ENCODE peak calls at places on chromosomes 13 and 19, in six cellular contexts. Q is IMR-90, P is body of pancreas, L is H1, T is adrenal gland, M is HCT116. S is an unnamed sample.

GRCh38 chr13:97967948-97968347 is 14.5 kb downstream of the IPO5 start:
- DNase-seq in Q (no peak), P (no peak), L (no peak), T (no peak), M (no peak), S (no peak)

GRCh38 chr19:3687774-3688706 is 12.2 kb downstream of the PIP5K1C start:
- DNase-seq in Q (no peak), P (peak; percentile 62), L (no peak), T (no peak), M (no peak), S (no peak)

GRCh38 chr19:17357078-17357666 is 19.8 kb downstream of the GTPBP3 start:
- DNase-seq in Q (no peak), P (no peak), L (no peak), T (no peak), M (no peak), S (no peak)

GRCh38 chr13:27008733-27009132 is 162.9 kb downstream of the USP12 start:
- DNase-seq in Q (no peak), P (no peak), L (no peak), T (no peak), M (no peak), S (no peak)

GRCh38 chr13:40764587-40765403 is 6.2 kb downstream of the MRPS31 start:
- DNase-seq in Q (no peak), P (peak; percentile 69), L (no peak), T (no peak), M (no peak), S (no peak)

GRCh38 chr13:38767506-38768265 is 80.8 kb downstream of the FREM2 start:
- DNase-seq in Q (no peak), P (no peak), L (no peak), T (no peak), M (no peak), S (no peak)

GRCh38 chr13:110306960-110307696 is at the start of the genes COL4A1 and COL4A2:
- DNase-seq in Q (peak; percentile 77), P (peak; percentile 60), L (no peak), T (no peak), M (no peak), S (no peak)

GRCh38 chr13:36848228-36848982 is 29.4 kb downstream of the RFXAP start:
- DNase-seq in Q (peak; percentile 19), P (no peak), L (no peak), T (no peak), M (no peak), S (peak; percentile 35)

GRCh38 chr13:50757021-50757420 is 86.5 kb downstream of the DLEU7 start:
- DNase-seq in Q (no peak), P (no peak), L (no peak), T (no peak), M (no peak), S (no peak)

GRCh38 chr19:40398417-40399056 is 8.6 kb upstream of the HIPK4 start:
- DNase-seq in Q (no peak), P (peak; percentile 19), L (no peak), T (no peak), M (no peak), S (no peak)

GRCh38 chr19:49931293-49932040 is 2.2 kb upstream of the NUP62 start:
- DNase-seq in Q (no peak), P (no peak), L (no peak), T (no peak), M (no peak), S (no peak)

GRCh38 chr19:4445963-4446668 is 11.5 kb downstream of the UBXN6 start:
- DNase-seq in Q (no peak), P (no peak), L (no peak), T (peak; percentile 77), M (no peak), S (no peak)

GRCh38 chr19:42250666-42251531 is 4.0 kb downstream of the ERF start:
- DNase-seq in Q (peak; percentile 50), P (peak; percentile 36), L (no peak), T (no peak), M (no peak), S (no peak)

GRCh38 chr19:2719910-2720776 is 1.0 kb downstream of the DIRAS1 start:
- DNase-seq in Q (peak; percentile 40), P (peak; percentile 61), L (no peak), T (no peak), M (no peak), S (no peak)

GRCh38 chr13:93660664-93661063 is 434.1 kb downstream of the GPC6 start:
- DNase-seq in Q (no peak), P (no peak), L (no peak), T (no peak), M (no peak), S (no peak)

GRCh38 chr19:47372603-47373002 is 23.5 kb downstream of the DHX34 start:
- DNase-seq in Q (no peak), P (no peak), L (no peak), T (no peak), M (no peak), S (no peak)

GRCh38 chr13:91922969-91923592 is 524.7 kb downstream of the GPC5 start:
- DNase-seq in Q (no peak), P (no peak), L (no peak), T (no peak), M (no peak), S (peak; percentile 12)

GRCh38 chr13:59464926-59465325 is 698.8 kb downstream of the DIAPH3 start:
- DNase-seq in Q (no peak), P (no peak), L (no peak), T (no peak), M (no peak), S (no peak)

GRCh38 chr13:111567637-111568036 is 247.2 kb downstream of the TEX29 start:
- DNase-seq in Q (no peak), P (no peak), L (no peak), T (no peak), M (no peak), S (no peak)

GRCh38 chr19:43495082-43495481 is 9.5 kb downstream of the PHLDB3 start:
- DNase-seq in Q (no peak), P (no peak), L (no peak), T (no peak), M (no peak), S (no peak)

GRCh38 chr19:3366104-3366760 is at the start of gene NFIC:
- DNase-seq in Q (peak; percentile 79), P (peak; percentile 82), L (no peak), T (peak; percentile 91), M (peak; percentile 51), S (peak; percentile 80)

GRCh38 chr13:63291701-63292100 is 1876.1 kb upstream of the PCDH20 start:
- DNase-seq in Q (no peak), P (no peak), L (no peak), T (no peak), M (no peak), S (no peak)
- H3K4me3 ChIP-seq in Q (no peak overlapping the region), P (no peak overlapping the region), L (no peak overlapping the region), T (no peak overlapping the region), M (no peak overlapping the region), S (no peak overlapping the region)

GRCh38 chr13:49395416-49396277 is 48.2 kb downstream of the CAB39L start:
- DNase-seq in Q (no peak), P (peak; percentile 32), L (no peak), T (peak; percentile 37), M (no peak), S (no peak)

GRCh38 chr13:49403966-49404365 is 39.9 kb downstream of the CAB39L start:
- DNase-seq in Q (no peak), P (no peak), L (no peak), T (no peak), M (no peak), S (no peak)

GRCh38 chr13:49399801-49400472 is 43.9 kb downstream of the CAB39L start:
- DNase-seq in Q (no peak), P (peak; percentile 7), L (no peak), T (no peak), M (no peak), S (no peak)

GRCh38 chr13:49404621-49405020 is 39.2 kb downstream of the CAB39L start:
- DNase-seq in Q (no peak), P (no peak), L (no peak), T (no peak), M (no peak), S (no peak)

DNA sequence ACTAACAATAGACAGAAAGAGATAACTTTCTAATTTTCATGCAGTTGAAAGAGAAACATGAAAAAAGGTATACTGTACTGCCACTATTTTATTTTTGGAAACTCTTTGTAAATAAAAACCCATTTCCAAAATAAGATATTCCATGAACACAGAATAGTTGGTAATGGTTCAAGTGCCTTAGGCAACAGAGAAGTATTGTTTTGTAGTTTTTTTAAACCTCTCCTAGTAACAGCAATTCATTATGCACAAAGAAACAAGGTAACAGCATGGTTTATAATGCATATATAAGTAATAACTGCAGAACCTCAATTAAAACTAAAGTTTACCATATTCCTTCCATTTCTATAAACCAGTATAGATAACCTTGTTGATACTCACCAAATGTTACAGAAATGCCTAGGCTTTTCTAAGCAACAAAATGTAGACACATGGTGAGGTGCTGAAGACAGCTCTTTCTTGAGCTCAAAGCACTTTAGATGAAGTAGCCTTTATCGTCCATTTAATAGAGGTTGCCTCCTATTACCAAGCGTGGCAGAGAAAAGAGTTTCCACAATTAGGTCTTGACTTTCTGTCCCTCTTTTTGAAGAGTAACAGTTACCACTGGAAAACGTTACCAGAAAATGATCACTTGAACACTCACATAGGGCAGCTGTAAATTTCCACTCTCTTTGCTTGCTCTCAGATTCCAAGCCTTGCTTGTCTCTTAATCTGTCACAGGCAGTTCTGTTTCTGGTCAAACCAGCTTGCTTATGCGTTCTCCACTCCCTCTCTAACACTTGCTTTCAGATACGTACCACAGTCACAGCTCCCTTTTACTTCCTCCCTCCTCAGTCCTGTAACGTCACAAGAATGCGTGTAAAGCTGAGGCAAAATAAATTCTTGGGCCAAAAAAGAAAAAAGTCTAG is 42.9 kb downstream of the CAB39L start:
- DNase-seq in Q (peak; percentile 87), P (peak; percentile 48), L (no peak), T (peak; percentile 62), M (no peak), S (peak; percentile 17)
- TF ChIP-seq POLR2A in Q (no peak), P (peak; percentile 65), L (no peak), T (peak; percentile 80), M (no peak), S (no peak)

GRCh38 chr13:114199961-114200672 is 21.1 kb downstream of the CFAP97D2 start:
- DNase-seq in Q (no peak), P (no peak), L (no peak), T (no peak), M (no peak), S (no peak)
- H3K4me3 ChIP-seq in Q (no peak overlapping the region), P (no peak overlapping the region), L (no peak overlapping the region), T (no peak overlapping the region), M (no peak overlapping the region), S (no peak overlapping the region)

GRCh38 chr19:6674868-6675305 is 4.9 kb upstream of the TNFSF14 start:
- DNase-seq in Q (peak; percentile 21), P (peak; percentile 37), L (peak; percentile 39), T (peak; percentile 85), M (no peak), S (peak; percentile 95)
- TF ChIP-seq POLR2A in Q (no peak), P (no peak), L (no peak), T (no peak), M (no peak), S (no peak)

GRCh38 chr13:75452564-75452963 is 29.4 kb downstream of the TBC1D4 start:
- DNase-seq in Q (no peak), P (no peak), L (no peak), T (no peak), M (no peak), S (no peak)
- H3K4me3 ChIP-seq in Q (no peak overlapping the region), P (no peak overlapping the region), L (no peak overlapping the region), T (no peak overlapping the region), M (no peak overlapping the region), S (no peak overlapping the region)

GRCh38 chr13:99199541-99200432 is 867 bp upstream of the UBAC2 start:
- DNase-seq in Q (no peak), P (peak; percentile 57), L (no peak), T (no peak), M (no peak), S (no peak)
- TF ChIP-seq POLR2A in Q (no peak), P (no peak), L (no peak), T (no peak), M (no peak), S (no peak)

S was measured in NB4.